ENCODE peak calls at places on chromosomes 2 and 18, in five cellular contexts. One of them, this sample, is unnamed.

GRCh38 chr2:201235865-201236811 is 24.2 kb upstream of the CASP8 start:
- DNase-seq in stomach: no peak
- DNase-seq in fibroblast of lung: peak
- DNase-seq in mammary epithelial cell: peak
- DNase-seq in gastrocnemius medialis: peak
- DNase-seq in this sample: peak

GRCh38 chr2:676647-677055 is 555 bp downstream of the TMEM18 start:
- DNase-seq in stomach: peak
- DNase-seq in fibroblast of lung: peak
- DNase-seq in mammary epithelial cell: peak
- DNase-seq in gastrocnemius medialis: peak
- DNase-seq in this sample: peak

GRCh38 chr2:166240387-166241313 is 112.8 kb upstream of the SCN1A start:
- DNase-seq in stomach: no peak
- DNase-seq in fibroblast of lung: no peak
- DNase-seq in mammary epithelial cell: peak
- DNase-seq in gastrocnemius medialis: no peak
- DNase-seq in this sample: no peak

GRCh38 chr2:14401838-14402237 is 230.7 kb upstream of the LRATD1 start:
- DNase-seq in stomach: no peak
- DNase-seq in fibroblast of lung: no peak
- DNase-seq in mammary epithelial cell: no peak
- DNase-seq in gastrocnemius medialis: no peak
- DNase-seq in this sample: no peak

GRCh38 chr2:567865-568638 is 109.2 kb downstream of the TMEM18 start:
- DNase-seq in stomach: no peak
- DNase-seq in fibroblast of lung: peak
- DNase-seq in mammary epithelial cell: peak
- DNase-seq in gastrocnemius medialis: peak
- DNase-seq in this sample: no peak

GRCh38 chr2:64327510-64328414 is 126.2 kb upstream of the LGALSL start:
- DNase-seq in stomach: no peak
- DNase-seq in fibroblast of lung: peak
- DNase-seq in mammary epithelial cell: no peak
- DNase-seq in gastrocnemius medialis: no peak
- DNase-seq in this sample: peak

GRCh38 chr2:168180483-168180882 is 66.9 kb downstream of the STK39 start:
- DNase-seq in stomach: no peak
- DNase-seq in fibroblast of lung: no peak
- DNase-seq in mammary epithelial cell: no peak
- DNase-seq in gastrocnemius medialis: no peak
- DNase-seq in this sample: no peak

GRCh38 chr2:233691443-233692433 is 952 bp upstream of the UGT1A6 start:
- DNase-seq in stomach: peak
- DNase-seq in fibroblast of lung: no peak
- DNase-seq in mammary epithelial cell: peak
- DNase-seq in gastrocnemius medialis: no peak
- DNase-seq in this sample: peak

GRCh38 chr2:174259981-174260380 is 11.6 kb upstream of the OLA1 start:
- DNase-seq in stomach: no peak
- DNase-seq in fibroblast of lung: peak
- DNase-seq in mammary epithelial cell: peak
- DNase-seq in gastrocnemius medialis: no peak
- DNase-seq in this sample: no peak

GRCh38 chr2:237513693-237514092 is 26.6 kb downstream of the MLPH start:
- DNase-seq in stomach: no peak
- DNase-seq in fibroblast of lung: no peak
- DNase-seq in mammary epithelial cell: no peak
- DNase-seq in gastrocnemius medialis: no peak
- DNase-seq in this sample: no peak

GRCh38 chr2:224847961-224848850 is 132.0 kb upstream of the CCDC195 start:
- DNase-seq in stomach: no peak
- DNase-seq in fibroblast of lung: peak
- DNase-seq in mammary epithelial cell: peak
- DNase-seq in gastrocnemius medialis: no peak
- DNase-seq in this sample: no peak

GRCh38 chr2:67241453-67241852 is 155.7 kb upstream of the ETAA1 start:
- DNase-seq in stomach: no peak
- DNase-seq in fibroblast of lung: no peak
- DNase-seq in mammary epithelial cell: no peak
- DNase-seq in gastrocnemius medialis: no peak
- DNase-seq in this sample: no peak

GRCh38 chr2:45130758-45131157 is 121.5 kb upstream of the SIX2 start:
- DNase-seq in stomach: no peak
- DNase-seq in fibroblast of lung: no peak
- DNase-seq in mammary epithelial cell: no peak
- DNase-seq in gastrocnemius medialis: no peak
- DNase-seq in this sample: no peak

GRCh38 chr2:237465515-237466227 is 21.4 kb upstream of the MLPH start:
- DNase-seq in stomach: no peak
- DNase-seq in fibroblast of lung: peak
- DNase-seq in mammary epithelial cell: peak
- DNase-seq in gastrocnemius medialis: no peak
- DNase-seq in this sample: no peak

DNA sequence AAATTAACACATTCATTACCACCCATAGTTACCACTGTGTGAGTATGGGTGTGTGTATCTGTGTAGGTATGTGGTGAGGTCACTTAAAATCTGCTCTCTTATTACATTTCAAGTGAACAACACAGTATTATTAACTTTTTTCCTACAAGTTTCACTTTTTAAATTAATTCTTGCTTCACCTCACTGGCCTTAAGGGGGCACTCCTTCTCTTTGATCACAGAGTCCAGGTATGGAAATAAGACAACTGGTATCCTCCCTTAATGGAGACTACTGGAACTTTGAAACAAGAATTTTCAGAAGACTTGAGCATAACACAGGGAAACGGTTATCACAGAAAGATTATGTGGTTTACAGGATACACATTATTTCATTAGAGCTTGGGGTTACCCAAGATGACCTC is 255.8 kb downstream of the ASXL3 start:
- DNase-seq in stomach: no peak
- DNase-seq in fibroblast of lung: no peak
- DNase-seq in mammary epithelial cell: no peak
- DNase-seq in gastrocnemius medialis: no peak
- DNase-seq in this sample: no peak
- TF ChIP-seq CTCF in stomach: no peak
- TF ChIP-seq CTCF in fibroblast of lung: no peak
- TF ChIP-seq CTCF in mammary epithelial cell: peak
- TF ChIP-seq CTCF in gastrocnemius medialis: no peak
- TF ChIP-seq CTCF in this sample: no peak

DNA sequence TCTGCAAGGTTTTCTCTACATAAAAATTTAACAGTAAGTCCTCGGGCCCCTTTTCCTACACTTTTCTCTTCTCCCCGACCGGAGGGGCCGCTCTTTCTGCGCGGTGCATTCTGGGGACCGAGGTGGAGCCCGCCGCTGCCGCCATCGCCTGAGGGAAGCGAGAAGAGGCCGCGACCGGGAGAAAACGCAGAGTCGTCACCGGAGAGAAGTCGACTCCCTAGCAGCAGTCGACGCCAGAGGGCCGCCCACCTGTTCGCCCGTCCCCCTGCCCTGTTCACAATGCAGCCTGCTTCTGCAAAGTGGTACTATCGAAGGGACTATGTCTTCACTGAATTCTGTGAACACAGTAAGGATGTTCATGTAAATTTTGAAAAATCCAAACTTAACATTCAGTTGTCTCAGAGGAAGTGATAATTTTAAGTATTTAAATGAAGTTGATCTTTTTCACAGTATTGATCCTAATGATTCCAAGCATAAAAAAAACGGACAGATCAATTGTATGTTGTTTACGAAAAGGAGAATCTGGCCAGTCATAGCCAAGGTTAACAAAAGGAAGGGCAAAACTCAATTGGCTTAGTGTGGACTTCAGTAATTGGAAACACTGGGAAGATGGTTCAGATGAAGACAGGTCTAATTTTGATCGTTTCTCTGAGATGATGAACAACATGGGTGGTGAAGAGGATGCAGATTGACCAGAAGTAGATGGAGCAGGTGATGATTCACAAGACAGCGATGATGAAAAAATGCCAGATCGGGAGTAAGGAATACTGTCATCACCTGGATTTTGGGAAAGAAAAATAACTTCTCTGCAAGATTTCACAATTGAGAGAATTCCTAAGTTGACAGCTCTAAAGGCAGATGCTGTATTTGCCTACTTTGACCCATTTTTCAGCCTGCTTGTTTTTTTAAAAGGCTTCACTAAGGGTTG is 55.8 kb downstream of the ASXL2 start:
- DNase-seq in stomach: peak
- DNase-seq in fibroblast of lung: no peak
- DNase-seq in mammary epithelial cell: peak
- DNase-seq in gastrocnemius medialis: no peak
- DNase-seq in this sample: peak
- TF ChIP-seq CTCF in stomach: no peak
- TF ChIP-seq CTCF in fibroblast of lung: no peak
- TF ChIP-seq CTCF in mammary epithelial cell: no peak
- TF ChIP-seq CTCF in gastrocnemius medialis: no peak
- TF ChIP-seq CTCF in this sample: no peak

DNA sequence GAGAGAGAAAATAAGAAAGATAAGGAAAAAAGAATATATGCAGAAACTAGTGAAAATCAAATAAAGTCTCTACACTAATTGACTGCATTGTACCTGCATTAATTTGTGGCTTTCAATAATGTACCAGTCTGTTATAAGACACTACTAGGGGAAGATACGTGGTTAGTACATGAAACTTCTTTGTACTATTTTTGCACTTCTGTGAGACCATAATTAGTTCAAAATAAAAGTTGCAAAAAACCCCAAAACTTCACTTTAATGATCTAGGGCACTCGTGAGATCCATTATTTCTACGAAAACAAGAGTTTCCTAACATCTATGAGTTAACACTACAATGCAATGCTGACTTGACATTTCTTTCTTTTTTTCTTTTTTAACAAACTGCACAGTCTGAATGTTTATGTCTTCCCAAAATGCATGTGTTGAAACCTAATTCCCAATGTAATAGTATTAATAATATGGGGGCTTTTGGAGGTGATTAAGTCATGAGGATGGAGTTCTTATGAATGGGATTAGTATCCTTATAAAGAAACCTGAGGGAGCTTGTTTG is 162.8 kb upstream of the LRRTM1 start:
- DNase-seq in stomach: no peak
- DNase-seq in fibroblast of lung: no peak
- DNase-seq in mammary epithelial cell: no peak
- DNase-seq in gastrocnemius medialis: no peak
- DNase-seq in this sample: no peak
- TF ChIP-seq CTCF in stomach: no peak
- TF ChIP-seq CTCF in fibroblast of lung: no peak
- TF ChIP-seq CTCF in mammary epithelial cell: no peak
- TF ChIP-seq CTCF in gastrocnemius medialis: no peak
- TF ChIP-seq CTCF in this sample: no peak

DNA sequence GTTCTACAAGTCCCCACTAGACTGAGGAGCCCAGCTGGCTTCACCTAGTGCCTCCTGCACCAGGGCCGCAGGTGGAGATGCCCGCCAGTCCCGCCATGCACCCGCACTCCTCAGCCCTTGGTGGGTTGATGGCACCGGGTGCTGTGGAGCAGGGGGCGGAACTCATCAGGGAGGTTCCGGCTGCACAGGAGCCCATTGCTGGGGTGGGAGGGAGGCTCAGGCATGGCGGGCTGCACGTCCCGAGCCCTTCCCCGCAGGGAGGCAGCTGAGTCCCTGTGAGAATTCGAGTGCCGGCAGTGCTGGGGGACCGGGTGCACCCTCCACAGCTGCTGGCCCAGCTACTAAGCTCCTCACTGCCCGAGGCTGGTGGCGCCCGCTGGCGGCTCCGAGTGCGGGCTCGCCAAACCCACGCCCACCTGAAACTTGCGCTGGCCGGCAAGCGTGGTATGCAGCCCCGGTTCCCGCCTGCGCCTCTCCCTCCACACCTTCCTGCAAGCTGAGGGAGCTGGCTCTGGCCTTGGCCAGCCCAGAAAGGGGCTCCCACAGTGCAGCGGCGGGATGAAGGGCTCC is 252.7 kb upstream of the TCF4 start:
- DNase-seq in stomach: no peak
- DNase-seq in fibroblast of lung: no peak
- DNase-seq in mammary epithelial cell: no peak
- DNase-seq in gastrocnemius medialis: no peak
- DNase-seq in this sample: peak
- TF ChIP-seq CTCF in stomach: no peak
- TF ChIP-seq CTCF in fibroblast of lung: no peak
- TF ChIP-seq CTCF in mammary epithelial cell: no peak
- TF ChIP-seq CTCF in gastrocnemius medialis: no peak
- TF ChIP-seq CTCF in this sample: no peak

DNA sequence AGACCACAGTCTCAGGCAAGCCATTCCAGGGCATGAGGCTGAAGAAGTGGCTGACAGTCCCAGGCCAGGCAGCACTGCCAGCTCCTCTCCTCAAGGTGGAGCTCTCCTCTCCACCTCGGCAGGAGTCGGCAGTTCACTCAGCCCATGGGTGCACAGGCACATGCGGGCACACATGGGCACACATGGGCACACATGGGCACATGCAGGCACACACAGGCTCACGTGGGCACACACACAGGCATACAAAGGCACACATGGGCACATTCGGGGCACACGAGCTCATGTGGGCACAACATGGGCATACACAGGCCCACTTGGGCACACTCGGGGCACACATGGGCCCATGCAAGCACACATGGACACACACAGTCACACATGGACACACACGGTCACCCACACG is 65.3 kb upstream of the TAF1B start:
- DNase-seq in stomach: no peak
- DNase-seq in fibroblast of lung: no peak
- DNase-seq in mammary epithelial cell: peak
- DNase-seq in gastrocnemius medialis: peak
- DNase-seq in this sample: no peak
- TF ChIP-seq CTCF in stomach: no peak
- TF ChIP-seq CTCF in fibroblast of lung: peak
- TF ChIP-seq CTCF in mammary epithelial cell: peak
- TF ChIP-seq CTCF in gastrocnemius medialis: no peak
- TF ChIP-seq CTCF in this sample: peak

DNA sequence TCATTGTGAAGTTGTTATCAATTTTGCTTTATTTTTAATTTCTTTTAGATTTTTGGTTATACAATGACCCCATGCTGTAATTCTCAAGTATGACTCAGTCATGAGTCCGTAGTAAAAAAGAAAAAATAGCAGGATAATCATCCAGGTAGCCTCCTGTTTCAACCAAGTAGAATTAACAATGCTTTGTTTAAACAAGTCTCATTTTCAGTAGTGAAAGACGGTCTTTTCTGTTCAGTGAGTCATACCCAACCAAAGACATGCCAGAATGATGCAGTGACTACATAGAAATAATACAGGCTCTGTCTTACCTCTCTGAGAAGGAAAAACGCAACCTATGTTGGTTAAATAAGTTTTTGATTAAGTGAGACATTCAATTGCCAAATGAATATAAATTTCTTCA is 67.8 kb upstream of the DSC1 start:
- DNase-seq in stomach: no peak
- DNase-seq in fibroblast of lung: no peak
- DNase-seq in mammary epithelial cell: peak
- DNase-seq in gastrocnemius medialis: no peak
- DNase-seq in this sample: no peak
- TF ChIP-seq CTCF in stomach: no peak
- TF ChIP-seq CTCF in fibroblast of lung: no peak
- TF ChIP-seq CTCF in mammary epithelial cell: no peak
- TF ChIP-seq CTCF in gastrocnemius medialis: no peak
- TF ChIP-seq CTCF in this sample: no peak

GRCh38 chr2:181438298-181438697 is 18.9 kb upstream of the ITGA4 start:
- DNase-seq in stomach: no peak
- DNase-seq in fibroblast of lung: no peak
- DNase-seq in mammary epithelial cell: peak
- DNase-seq in gastrocnemius medialis: no peak
- DNase-seq in this sample: no peak
- TF ChIP-seq CTCF in stomach: no peak
- TF ChIP-seq CTCF in fibroblast of lung: no peak
- TF ChIP-seq CTCF in mammary epithelial cell: peak
- TF ChIP-seq CTCF in gastrocnemius medialis: no peak
- TF ChIP-seq CTCF in this sample: no peak

GRCh38 chr2:176385838-176386237 is 116.6 kb downstream of the MTX2 start:
- DNase-seq in stomach: no peak
- DNase-seq in fibroblast of lung: no peak
- DNase-seq in mammary epithelial cell: no peak
- DNase-seq in gastrocnemius medialis: no peak
- DNase-seq in this sample: no peak
- TF ChIP-seq CTCF in stomach: no peak
- TF ChIP-seq CTCF in fibroblast of lung: no peak
- TF ChIP-seq CTCF in mammary epithelial cell: no peak
- TF ChIP-seq CTCF in gastrocnemius medialis: no peak
- TF ChIP-seq CTCF in this sample: no peak